ENCODE peak calls at places on chromosomes 12 and 14, in six cellular contexts. One of them, this sample, is unnamed.

GRCh38 chr12:24133385-24133784 is 183.9 kb upstream of the SOX5 start:
- DNase-seq in stomach: no peak
- DNase-seq in sigmoid colon: no peak
- DNase-seq in A549: no peak
- DNase-seq in transverse colon: no peak
- DNase-seq in ovary: no peak
- DNase-seq in this sample: no peak

GRCh38 chr14:64502476-64503183 is 1.0 kb downstream of the ZBTB25 start:
- DNase-seq in stomach: peak; percentile 43
- DNase-seq in sigmoid colon: peak; percentile 69
- DNase-seq in A549: peak; percentile 23
- DNase-seq in transverse colon: peak; percentile 36
- DNase-seq in ovary: peak; percentile 33
- DNase-seq in this sample: no peak

GRCh38 chr12:68559984-68560822 is 50.5 kb upstream of the RAP1B start:
- DNase-seq in stomach: no peak
- DNase-seq in sigmoid colon: peak; percentile 71
- DNase-seq in A549: no peak
- DNase-seq in transverse colon: no peak
- DNase-seq in ovary: no peak
- DNase-seq in this sample: no peak

GRCh38 chr12:67002711-67003110 is 266.4 kb upstream of the CAND1 start:
- DNase-seq in stomach: no peak
- DNase-seq in sigmoid colon: no peak
- DNase-seq in A549: peak; percentile 38
- DNase-seq in transverse colon: no peak
- DNase-seq in ovary: no peak
- DNase-seq in this sample: no peak

GRCh38 chr14:68682166-68683103 is 110.4 kb downstream of the ZFP36L1 start:
- DNase-seq in stomach: no peak
- DNase-seq in sigmoid colon: peak; percentile 85
- DNase-seq in A549: peak; percentile 79
- DNase-seq in transverse colon: peak; percentile 38
- DNase-seq in ovary: peak; percentile 77
- DNase-seq in this sample: no peak

GRCh38 chr12:112546996-112547395 is 128.2 kb downstream of the PTPN11 start:
- DNase-seq in stomach: no peak
- DNase-seq in sigmoid colon: no peak
- DNase-seq in A549: no peak
- DNase-seq in transverse colon: no peak
- DNase-seq in ovary: no peak
- DNase-seq in this sample: no peak

GRCh38 chr12:122875590-122876220 is 20.2 kb downstream of the VPS37B start:
- DNase-seq in stomach: peak; percentile 39
- DNase-seq in sigmoid colon: no peak
- DNase-seq in A549: no peak
- DNase-seq in transverse colon: no peak
- DNase-seq in ovary: no peak
- DNase-seq in this sample: no peak

GRCh38 chr12:110168732-110169455 is 44.7 kb downstream of the IFT81 start:
- DNase-seq in stomach: no peak
- DNase-seq in sigmoid colon: no peak
- DNase-seq in A549: no peak
- DNase-seq in transverse colon: no peak
- DNase-seq in ovary: no peak
- DNase-seq in this sample: no peak

GRCh38 chr14:24074625-24075484 is 3.5 kb downstream of the CPNE6 start:
- DNase-seq in stomach: peak; percentile 54
- DNase-seq in sigmoid colon: no peak
- DNase-seq in A549: no peak
- DNase-seq in transverse colon: no peak
- DNase-seq in ovary: no peak
- DNase-seq in this sample: no peak

GRCh38 chr12:9114946-9115345 is 773 bp downstream of the A2M start:
- DNase-seq in stomach: no peak
- DNase-seq in sigmoid colon: no peak
- DNase-seq in A549: no peak
- DNase-seq in transverse colon: no peak
- DNase-seq in ovary: no peak
- DNase-seq in this sample: no peak

GRCh38 chr12:62250671-62251608 is 9.3 kb upstream of the USP15 start:
- DNase-seq in stomach: no peak
- DNase-seq in sigmoid colon: no peak
- DNase-seq in A549: no peak
- DNase-seq in transverse colon: no peak
- DNase-seq in ovary: no peak
- DNase-seq in this sample: no peak

GRCh38 chr12:56839489-56840442 is 76.6 kb downstream of the HSD17B6 start:
- DNase-seq in stomach: peak; percentile 29
- DNase-seq in sigmoid colon: no peak
- DNase-seq in A549: peak; percentile 65
- DNase-seq in transverse colon: peak; percentile 47
- DNase-seq in ovary: peak; percentile 37
- DNase-seq in this sample: peak; percentile 8

GRCh38 chr12:120853188-120853587 is 51.0 kb downstream of the SPPL3 start:
- DNase-seq in stomach: no peak
- DNase-seq in sigmoid colon: no peak
- DNase-seq in A549: no peak
- DNase-seq in transverse colon: no peak
- DNase-seq in ovary: no peak
- DNase-seq in this sample: no peak

GRCh38 chr12:77751939-77752338 is 78.8 kb upstream of the NAV3 start:
- DNase-seq in stomach: no peak
- DNase-seq in sigmoid colon: no peak
- DNase-seq in A549: no peak
- DNase-seq in transverse colon: no peak
- DNase-seq in ovary: no peak
- DNase-seq in this sample: no peak

GRCh38 chr12:113955109-113955970 is 10.8 kb downstream of the RBM19 start:
- DNase-seq in stomach: peak; percentile 30
- DNase-seq in sigmoid colon: no peak
- DNase-seq in A549: peak; percentile 70
- DNase-seq in transverse colon: peak; percentile 22
- DNase-seq in ovary: no peak
- DNase-seq in this sample: no peak

GRCh38 chr14:59130472-59130871 is 58.0 kb upstream of the DAAM1 start:
- DNase-seq in stomach: no peak
- DNase-seq in sigmoid colon: peak; percentile 71
- DNase-seq in A549: no peak
- DNase-seq in transverse colon: no peak
- DNase-seq in ovary: no peak
- DNase-seq in this sample: no peak

GRCh38 chr14:33120966-33121365 is 182.3 kb downstream of the NPAS3 start:
- DNase-seq in stomach: no peak
- DNase-seq in sigmoid colon: no peak
- DNase-seq in A549: no peak
- DNase-seq in transverse colon: no peak
- DNase-seq in ovary: no peak
- DNase-seq in this sample: no peak

GRCh38 chr12:7078163-7078562 is 14.1 kb downstream of the C1R start:
- DNase-seq in stomach: no peak
- DNase-seq in sigmoid colon: no peak
- DNase-seq in A549: peak; percentile 47
- DNase-seq in transverse colon: no peak
- DNase-seq in ovary: no peak
- DNase-seq in this sample: no peak

GRCh38 chr14:96362071-96362964 is 823 bp downstream of the ATG2B start:
- DNase-seq in stomach: peak; percentile 44
- DNase-seq in sigmoid colon: no peak
- DNase-seq in A549: peak; percentile 75
- DNase-seq in transverse colon: peak; percentile 68
- DNase-seq in ovary: peak; percentile 21
- DNase-seq in this sample: no peak

GRCh38 chr12:65313704-65314317 is 35.3 kb downstream of the MSRB3 start:
- DNase-seq in stomach: no peak
- DNase-seq in sigmoid colon: no peak
- DNase-seq in A549: peak; percentile 19
- DNase-seq in transverse colon: no peak
- DNase-seq in ovary: no peak
- DNase-seq in this sample: no peak

GRCh38 chr12:132447731-132448452 is 42.1 kb upstream of the FBRSL1 start:
- DNase-seq in stomach: no peak
- DNase-seq in sigmoid colon: no peak
- DNase-seq in A549: no peak
- DNase-seq in transverse colon: no peak
- DNase-seq in ovary: no peak
- DNase-seq in this sample: no peak
- H3K4me1 ChIP-seq in stomach: peaks cover 17% of the 10 kb centered on the region
- H3K4me1 ChIP-seq in sigmoid colon: no peaks in the 10 kb centered on the region
- H3K4me1 ChIP-seq in A549: no peaks in the 10 kb centered on the region
- H3K4me1 ChIP-seq in transverse colon: peaks cover 6% of the 10 kb centered on the region
- H3K4me1 ChIP-seq in ovary: no peaks in the 10 kb centered on the region
- H3K4me1 ChIP-seq in this sample: no peaks in the 10 kb centered on the region

GRCh38 chr12:91567100-91567485 is 384.5 kb upstream of the DCN start:
- DNase-seq in stomach: no peak
- DNase-seq in sigmoid colon: no peak
- DNase-seq in A549: no peak
- DNase-seq in transverse colon: no peak
- DNase-seq in ovary: no peak
- DNase-seq in this sample: no peak

GRCh38 chr12:91565816-91566215 is 383.2 kb upstream of the DCN start:
- DNase-seq in stomach: no peak
- DNase-seq in sigmoid colon: no peak
- DNase-seq in A549: no peak
- DNase-seq in transverse colon: no peak
- DNase-seq in ovary: no peak
- DNase-seq in this sample: no peak

GRCh38 chr12:91563011-91563410 is 380.4 kb upstream of the DCN start:
- DNase-seq in stomach: no peak
- DNase-seq in sigmoid colon: no peak
- DNase-seq in A549: no peak
- DNase-seq in transverse colon: no peak
- DNase-seq in ovary: no peak
- DNase-seq in this sample: no peak

GRCh38 chr12:91565246-91565645 is 382.6 kb upstream of the DCN start:
- DNase-seq in stomach: no peak
- DNase-seq in sigmoid colon: no peak
- DNase-seq in A549: no peak
- DNase-seq in transverse colon: no peak
- DNase-seq in ovary: no peak
- DNase-seq in this sample: no peak

DNA sequence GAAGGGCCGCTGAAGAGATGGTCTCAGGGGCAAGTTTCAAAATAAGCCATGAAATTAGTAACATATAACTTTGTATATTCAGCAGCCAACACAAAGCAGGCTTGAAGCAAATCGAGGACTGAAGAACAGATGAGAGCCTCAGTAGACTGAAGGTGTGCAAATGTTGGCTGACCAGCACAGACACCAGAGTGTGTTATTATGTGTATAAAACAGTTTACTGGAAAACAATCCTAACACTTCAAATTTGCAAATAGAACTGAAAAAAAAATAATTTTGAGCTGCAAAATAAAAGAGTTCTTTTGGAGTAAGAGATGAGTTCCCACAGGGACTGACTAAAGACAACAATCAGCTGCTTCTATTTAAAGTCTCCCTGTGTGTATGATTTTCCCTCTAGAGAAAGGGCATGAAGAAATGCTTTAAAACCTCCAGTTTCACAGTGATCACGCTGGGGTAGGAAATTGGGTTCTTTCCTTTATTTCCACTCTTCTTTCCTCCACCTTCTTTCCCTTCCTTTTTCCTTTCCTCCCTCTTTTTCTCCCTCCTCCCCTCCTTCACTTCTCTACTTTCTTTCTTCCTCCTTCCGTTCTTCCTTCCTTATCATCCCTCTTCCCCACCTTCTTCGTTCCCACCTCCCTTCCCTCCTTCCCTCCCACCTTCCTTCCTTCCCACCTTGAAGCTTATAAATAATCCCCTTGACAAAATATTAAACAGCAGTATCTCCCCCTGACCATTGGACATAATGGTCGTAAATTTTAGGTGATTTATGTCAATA is 383.9 kb upstream of the DCN start:
- DNase-seq in stomach: no peak
- DNase-seq in sigmoid colon: no peak
- DNase-seq in A549: no peak
- DNase-seq in transverse colon: no peak
- DNase-seq in ovary: no peak
- DNase-seq in this sample: no peak
- TF ChIP-seq EP300 in stomach: no peak
- TF ChIP-seq EP300 in sigmoid colon: no peak
- TF ChIP-seq EP300 in A549: no peak
- TF ChIP-seq EP300 in transverse colon: no peak
- TF ChIP-seq EP300 in ovary: no peak
- TF ChIP-seq EP300 in this sample: no peak

DNA sequence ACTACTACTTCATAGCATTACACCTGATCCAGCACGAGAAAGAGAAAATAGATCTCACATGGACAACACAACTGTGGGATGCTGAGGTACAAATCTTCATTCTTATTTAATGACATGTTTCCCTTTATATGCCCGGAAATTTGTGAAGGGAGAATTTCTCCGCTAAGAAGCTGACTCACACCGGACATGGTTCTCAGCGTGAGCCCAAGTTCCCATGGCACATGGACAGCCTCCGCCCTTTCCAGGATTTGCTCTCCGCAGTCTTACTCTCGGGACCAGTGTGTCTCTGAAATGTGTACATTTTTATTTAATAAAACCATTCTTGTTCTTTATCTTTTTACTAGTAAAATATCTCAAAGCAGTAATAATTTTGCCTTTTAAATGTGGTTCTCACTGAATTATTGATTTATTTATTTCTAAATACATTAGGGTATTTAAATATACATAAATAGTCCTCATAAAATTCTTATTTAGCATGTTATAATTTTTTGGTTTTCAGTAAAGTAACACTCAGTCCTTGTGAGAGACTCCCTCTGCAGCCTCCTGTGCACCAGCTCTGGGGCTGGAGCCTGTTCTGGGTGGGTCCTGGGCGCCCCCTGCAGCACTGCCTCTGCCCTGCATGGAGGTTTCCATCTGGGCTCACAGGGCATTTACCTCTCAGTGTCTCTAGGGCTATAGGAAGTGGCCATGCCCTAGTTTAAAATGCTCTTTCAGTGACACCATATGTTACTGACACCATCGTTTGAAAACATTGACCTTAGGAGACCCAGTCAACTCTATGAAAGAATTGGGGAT is 1155.0 kb downstream of the TMEM121 start:
- DNase-seq in stomach: no peak
- DNase-seq in sigmoid colon: no peak
- DNase-seq in A549: no peak
- DNase-seq in transverse colon: no peak
- DNase-seq in ovary: no peak
- DNase-seq in this sample: no peak
- TF ChIP-seq CTCF in stomach: no peak
- TF ChIP-seq CTCF in sigmoid colon: no peak
- TF ChIP-seq CTCF in A549: no peak
- TF ChIP-seq CTCF in transverse colon: no peak
- TF ChIP-seq CTCF in ovary: no peak
- TF ChIP-seq CTCF in this sample: no peak

DNA sequence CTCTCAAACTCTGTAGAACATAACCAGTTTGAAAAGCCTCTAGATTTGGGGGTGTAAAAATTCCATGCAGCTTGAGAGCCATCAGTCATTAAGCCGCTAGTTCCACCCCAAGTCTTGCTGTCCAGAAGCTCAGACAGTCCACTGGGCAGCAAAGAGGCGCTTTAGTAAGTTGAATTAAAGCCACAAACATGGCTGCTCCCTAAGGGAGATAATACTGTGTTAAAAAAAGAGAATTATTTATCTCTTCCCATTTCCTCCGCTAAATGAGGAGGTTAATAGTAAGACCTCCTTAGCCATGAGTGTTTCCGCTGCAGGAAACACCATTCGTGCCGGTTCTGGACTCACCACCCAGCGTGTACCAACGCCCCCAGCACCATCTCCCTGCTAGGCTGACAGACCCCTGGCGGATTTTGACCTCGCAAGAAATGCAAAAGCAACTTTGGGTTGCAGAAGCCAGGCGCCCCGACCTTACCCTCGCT is 539 bp downstream of the TM7SF3 start:
- DNase-seq in stomach: no peak
- DNase-seq in sigmoid colon: no peak
- DNase-seq in A549: peak; percentile 40
- DNase-seq in transverse colon: peak; percentile 10
- DNase-seq in ovary: no peak
- DNase-seq in this sample: no peak
- H3K4me1 ChIP-seq in stomach: peaks cover 60% of the 10 kb centered on the region
- H3K4me1 ChIP-seq in sigmoid colon: no peaks in the 10 kb centered on the region
- H3K4me1 ChIP-seq in A549: peaks cover 35% of the 10 kb centered on the region
- H3K4me1 ChIP-seq in transverse colon: peaks cover 36% of the 10 kb centered on the region
- H3K4me1 ChIP-seq in ovary: peaks cover 9% of the 10 kb centered on the region
- H3K4me1 ChIP-seq in this sample: peaks cover 4% of the 10 kb centered on the region